ENCODE peak calls at places on chromosomes 4 and X, in seven cellular contexts. O is epithelial cell of esophagus, V is hepatocyte, U is lung, G is cardiac muscle cell, E is cardiac fibroblast, P is astrocyte of the spinal cord. J is an unnamed sample.

GRCh38 chr4:126799471-126799870 is 833.3 kb upstream of the INTU start:
- DNase-seq in U (no peak), G (no peak), E (no peak), O (no peak), V (no peak), P (peak; percentile 8), J (no peak)

GRCh38 chr4:138938371-138938699 is 77.2 kb upstream of the NOCT start:
- DNase-seq in U (no peak), O (peak; percentile 65), V (peak; percentile 52), P (peak; percentile 55), E (peak; percentile 64), G (peak; percentile 53), J (peak; percentile 67)

GRCh38 chrX:69080912-69081465 is 84.3 kb downstream of the PJA1 start:
- DNase-seq in G (no peak), V (no peak), E (no peak), U (no peak), P (no peak), O (no peak), J (no peak)

GRCh38 chr4:26319467-26320158 is 1.2 kb upstream of the RBPJ start:
- DNase-seq in O (peak; percentile 100), G (peak; percentile 100), P (peak; percentile 100), U (peak; percentile 99), E (peak; percentile 100), V (peak; percentile 100), J (peak; percentile 98)

GRCh38 chr4:53307210-53307609 is 58.7 kb downstream of the SCFD2 start:
- DNase-seq in E (no peak), O (no peak), G (no peak), P (no peak), V (no peak), U (no peak), J (no peak)

GRCh38 chrX:10902001-10902400 is 209.1 kb upstream of the HCCS start:
- DNase-seq in U (no peak), V (no peak), O (peak; percentile 66), G (no peak), E (peak; percentile 70), P (no peak), J (no peak)

GRCh38 chrX:31217111-31217510 is 145.3 kb upstream of the FTHL17 start:
- DNase-seq in G (no peak), P (no peak), E (no peak), O (no peak), V (no peak), U (no peak), J (no peak)

GRCh38 chr4:24244663-24245519 is 339.5 kb downstream of the DHX15 start:
- DNase-seq in U (no peak), E (peak; percentile 4), P (peak; percentile 7), G (peak; percentile 80), O (no peak), V (no peak), J (no peak)

GRCh38 chr4:169658970-169659735 is 38.8 kb downstream of the CLCN3 start:
- DNase-seq in O (peak; percentile 8), V (no peak), E (no peak), U (no peak), G (no peak), P (no peak), J (no peak)

GRCh38 chr4:306551-306961 is 1.3 kb upstream of the ZNF732 start:
- DNase-seq in E (no peak), G (no peak), O (no peak), P (no peak), U (no peak), V (no peak), J (no peak)

GRCh38 chrX:18619288-18619687 is 52.6 kb downstream of the RS1 start:
- DNase-seq in U (no peak), G (no peak), P (no peak), V (no peak), O (no peak), E (no peak), J (no peak)

GRCh38 chrX:153423652-153424051 is 12.4 kb downstream of the ZFP92 start:
- DNase-seq in P (no peak), E (no peak), V (peak; percentile 35), U (peak; percentile 55), O (no peak), G (no peak), J (no peak)

GRCh38 chr4:139645458-139645857 is 20.2 kb upstream of the MGST2 start:
- DNase-seq in E (no peak), U (no peak), O (peak; percentile 96), G (no peak), V (no peak), P (no peak), J (no peak)

GRCh38 chr4:155353923-155354540 is 22.7 kb downstream of the MAP9 start:
- DNase-seq in P (peak; percentile 60), G (peak; percentile 81), E (peak; percentile 78), U (peak; percentile 57), V (peak; percentile 81), O (peak; percentile 63), J (peak; percentile 80)

GRCh38 chr4:76688737-76689078 is 209.2 kb downstream of the SOWAHB start:
- DNase-seq in O (peak; percentile 13), E (no peak), P (peak; percentile 52), G (no peak), U (no peak), V (no peak), J (no peak)

DNA sequence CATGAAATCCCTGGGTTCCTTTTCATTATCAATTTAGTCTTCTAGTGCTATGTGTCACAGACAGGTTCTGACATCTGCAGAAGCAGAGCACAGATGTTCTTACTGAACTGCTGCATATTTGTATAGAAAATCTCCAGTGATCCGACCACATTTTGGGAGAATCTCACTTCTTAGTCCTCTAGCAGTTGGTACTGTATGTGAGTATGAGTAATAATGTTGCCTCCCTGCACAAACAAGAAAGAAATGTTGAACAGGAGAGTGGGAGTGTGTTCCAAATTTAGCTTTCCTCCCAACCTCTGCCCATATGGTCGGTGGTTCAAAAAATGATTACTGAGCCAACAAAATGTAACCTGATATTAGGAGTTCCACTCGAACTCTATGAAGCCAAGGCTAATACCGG is 165.3 kb upstream of the GPC4 start:
- DNase-seq in P (peak; percentile 27), U (no peak), E (no peak), O (peak; percentile 7), G (no peak), V (no peak), J (no peak)
- H3K4me3 ChIP-seq in P (no peak overlapping the region), U (no peak overlapping the region), E (no peak overlapping the region), O (no peak overlapping the region), G (no peak overlapping the region), V (no peak overlapping the region), J (no peak overlapping the region)

GRCh38 chr4:39613093-39613656 is 25.5 kb downstream of the SMIM14 start:
- DNase-seq in O (peak; percentile 27), G (peak; percentile 30), P (peak; percentile 54), V (no peak), E (peak; percentile 70), U (no peak), J (no peak)
- H3K4me3 ChIP-seq in O (no peak overlapping the region), G (no peak overlapping the region), P (no peak overlapping the region), V (no peak overlapping the region), E (no peak overlapping the region), U (no peak overlapping the region), J (no peak overlapping the region)

GRCh38 chr4:110198472-110199419 is at the start of gene ELOVL6:
- DNase-seq in P (peak; percentile 78), O (peak; percentile 73), U (peak; percentile 46), G (peak; percentile 87), E (peak; percentile 79), V (peak; percentile 85), J (peak; percentile 83)

GRCh38 chr4:110195561-110196205 is 2.7 kb downstream of the ELOVL6 start:
- DNase-seq in P (peak; percentile 17), G (no peak), U (no peak), O (peak; percentile 88), E (peak; percentile 14), V (no peak), J (no peak)

GRCh38 chr4:110197421-110198398 is 705 bp downstream of the ELOVL6 start:
- DNase-seq in G (peak; percentile 54), V (peak; percentile 59), O (peak; percentile 58), U (peak; percentile 30), P (peak; percentile 54), E (peak; percentile 47), J (peak; percentile 62)

GRCh38 chr4:110196206-110196870 is 2.1 kb downstream of the ELOVL6 start:
- DNase-seq in G (peak; percentile 58), O (peak; percentile 47), U (peak; percentile 53), E (peak; percentile 41), V (peak; percentile 74), P (peak; percentile 46), J (peak; percentile 62)

DNA sequence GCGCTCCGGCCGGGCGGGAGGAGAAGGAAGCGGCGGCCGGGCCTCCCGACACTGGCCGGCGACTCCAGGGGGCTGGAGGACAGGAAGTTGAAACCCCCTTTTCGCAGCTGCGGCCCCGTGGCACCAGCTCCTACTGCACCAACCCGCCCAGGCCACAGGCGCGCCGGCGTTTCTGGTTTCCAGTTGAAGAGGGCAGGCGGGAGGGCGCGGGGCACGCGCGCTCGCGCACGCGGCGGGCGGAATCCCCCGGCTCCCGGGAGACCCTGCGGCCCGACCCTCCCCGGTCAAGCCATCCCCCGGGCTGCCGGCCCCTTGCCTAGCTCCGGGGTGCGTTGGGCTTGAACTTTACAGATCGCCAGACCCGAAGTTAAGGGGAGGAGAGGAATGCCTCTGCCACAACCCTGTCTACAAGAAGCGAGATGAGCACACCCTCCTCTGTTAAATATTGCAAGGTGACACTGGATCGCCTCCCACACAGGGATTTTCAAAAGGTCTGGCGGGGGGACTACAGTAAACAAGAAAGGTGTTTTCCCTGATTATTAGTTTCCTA is 1.5 kb downstream of the ELOVL6 start:
- DNase-seq in G (peak; percentile 83), V (no peak), O (peak; percentile 47), P (peak; percentile 49), E (peak; percentile 44), U (no peak), J (peak; percentile 63)
- H3K4me3 ChIP-seq in G (peak overlapping the region; percentile 66), V (peak overlapping the region; percentile 95), O (peak overlapping the region; percentile 85), P (peak overlapping the region; percentile 64), E (peak overlapping the region; percentile 79), U (peak overlapping the region; percentile 88), J (peak overlapping the region; percentile 60)

GRCh38 chrX:13691845-13692334 is 3.0 kb downstream of the RAB9A start:
- DNase-seq in U (no peak), P (no peak), O (peak; percentile 27), E (no peak), V (no peak), G (no peak), J (no peak)

GRCh38 chrX:13694359-13694758 is 5.4 kb downstream of the RAB9A start:
- DNase-seq in U (no peak), V (no peak), G (no peak), O (no peak), P (no peak), E (no peak), J (no peak)

GRCh38 chrX:13692771-13693231 is 3.9 kb downstream of the RAB9A start:
- DNase-seq in E (no peak), V (no peak), P (no peak), O (no peak), G (no peak), U (no peak), J (no peak)

GRCh38 chrX:13694983-13695382 is 6.1 kb downstream of the RAB9A start:
- DNase-seq in O (no peak), G (no peak), P (no peak), V (no peak), U (no peak), E (no peak), J (no peak)

DNA sequence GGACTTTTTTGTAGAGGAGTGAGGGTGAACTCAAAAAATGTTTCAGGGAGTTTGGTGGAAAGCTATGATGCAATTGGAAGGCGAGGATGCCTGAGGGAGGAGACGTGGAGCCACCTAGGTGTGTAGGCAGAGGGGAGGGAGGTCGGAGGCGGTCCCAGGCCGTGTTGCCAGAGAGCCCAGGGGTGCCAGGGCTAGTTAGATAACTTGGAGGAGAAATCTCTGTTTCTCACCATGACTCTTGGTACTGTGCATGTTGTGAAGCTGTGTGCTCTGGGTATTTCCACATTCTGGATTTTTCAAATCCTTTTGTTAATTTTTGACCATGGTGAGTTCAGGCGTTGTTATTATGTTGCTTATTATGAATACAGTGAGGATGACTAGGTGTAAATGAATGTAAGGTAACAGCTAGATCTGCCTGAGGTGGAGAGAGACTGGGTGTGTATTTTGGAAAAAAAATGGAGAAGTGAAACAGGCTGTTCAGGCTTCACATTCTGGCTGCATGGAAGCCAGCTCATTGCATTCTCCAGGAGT is 4.5 kb downstream of the RAB9A start:
- DNase-seq in E (no peak), U (no peak), G (no peak), O (peak; percentile 84), V (no peak), P (no peak), J (no peak)
- H3K4me3 ChIP-seq in E (no peak overlapping the region), U (no peak overlapping the region), G (no peak overlapping the region), O (peak overlapping the region; percentile 5), V (no peak overlapping the region), P (no peak overlapping the region), J (no peak overlapping the region)